ENCODE peak calls at places on chromosomes 2 and 18, in ten cellular contexts. One of them, this sample, is unnamed.

GRCh38 chr18:24413148-24413547 is 13.3 kb upstream of the IMPACT start:
- DNase-seq in naive thymus-derived CD4-positive, alpha-beta T cell: no peak
- DNase-seq in neural crest cell: no peak
- DNase-seq in NCI-H69: peak
- DNase-seq in T-cell: no peak
- DNase-seq in body of pancreas: no peak
- DNase-seq in DMS153: no peak
- DNase-seq in GM23248: peak
- DNase-seq in RWPE1: no peak
- DNase-seq in HCT116: no peak
- DNase-seq in this sample: peak

GRCh38 chr2:25587361-25587760 is 86.0 kb downstream of the DTNB start:
- DNase-seq in RWPE1: peak
- DNase-seq in DMS153: no peak
- DNase-seq in naive thymus-derived CD4-positive, alpha-beta T cell: no peak
- DNase-seq in HCT116: no peak
- DNase-seq in T-cell: no peak
- DNase-seq in body of pancreas: no peak
- DNase-seq in neural crest cell: no peak
- DNase-seq in GM23248: peak
- DNase-seq in NCI-H69: no peak
- DNase-seq in this sample: peak

GRCh38 chr2:66839551-66840320 is 404.8 kb downstream of the MEIS1 start:
- DNase-seq in HCT116: no peak
- DNase-seq in DMS153: no peak
- DNase-seq in GM23248: peak
- DNase-seq in body of pancreas: peak
- DNase-seq in naive thymus-derived CD4-positive, alpha-beta T cell: no peak
- DNase-seq in RWPE1: peak
- DNase-seq in T-cell: no peak
- DNase-seq in NCI-H69: no peak
- DNase-seq in neural crest cell: no peak
- DNase-seq in this sample: peak

GRCh38 chr2:129780316-129781282 is 198.9 kb upstream of the RAB6C start:
- DNase-seq in neural crest cell: no peak
- DNase-seq in HCT116: no peak
- DNase-seq in NCI-H69: no peak
- DNase-seq in DMS153: no peak
- DNase-seq in GM23248: no peak
- DNase-seq in T-cell: no peak
- DNase-seq in naive thymus-derived CD4-positive, alpha-beta T cell: no peak
- DNase-seq in RWPE1: no peak
- DNase-seq in body of pancreas: no peak
- DNase-seq in this sample: no peak

GRCh38 chr18:42583197-42583776 is 532.2 kb downstream of the RIT2 start:
- DNase-seq in NCI-H69: peak
- DNase-seq in neural crest cell: no peak
- DNase-seq in naive thymus-derived CD4-positive, alpha-beta T cell: no peak
- DNase-seq in GM23248: no peak
- DNase-seq in DMS153: no peak
- DNase-seq in RWPE1: no peak
- DNase-seq in T-cell: no peak
- DNase-seq in HCT116: no peak
- DNase-seq in body of pancreas: no peak
- DNase-seq in this sample: peak

GRCh38 chr2:241454837-241455485 is 53.4 kb downstream of the STK25 start:
- DNase-seq in body of pancreas: no peak
- DNase-seq in T-cell: no peak
- DNase-seq in naive thymus-derived CD4-positive, alpha-beta T cell: no peak
- DNase-seq in DMS153: no peak
- DNase-seq in neural crest cell: no peak
- DNase-seq in HCT116: no peak
- DNase-seq in RWPE1: no peak
- DNase-seq in GM23248: peak
- DNase-seq in NCI-H69: no peak
- DNase-seq in this sample: peak

GRCh38 chr2:144358979-144359541 is 160.9 kb downstream of the ZEB2 start:
- DNase-seq in T-cell: no peak
- DNase-seq in GM23248: peak
- DNase-seq in naive thymus-derived CD4-positive, alpha-beta T cell: no peak
- DNase-seq in neural crest cell: no peak
- DNase-seq in body of pancreas: no peak
- DNase-seq in DMS153: no peak
- DNase-seq in RWPE1: no peak
- DNase-seq in HCT116: no peak
- DNase-seq in NCI-H69: no peak
- DNase-seq in this sample: peak

GRCh38 chr2:95079455-95079776 is 42.2 kb downstream of the MRPS5 start:
- DNase-seq in RWPE1: no peak
- DNase-seq in naive thymus-derived CD4-positive, alpha-beta T cell: no peak
- DNase-seq in NCI-H69: no peak
- DNase-seq in HCT116: no peak
- DNase-seq in T-cell: no peak
- DNase-seq in neural crest cell: no peak
- DNase-seq in body of pancreas: no peak
- DNase-seq in GM23248: no peak
- DNase-seq in DMS153: no peak
- DNase-seq in this sample: no peak

GRCh38 chr2:29376541-29376940 is 261.3 kb downstream of the CLIP4 start:
- DNase-seq in neural crest cell: no peak
- DNase-seq in RWPE1: no peak
- DNase-seq in GM23248: no peak
- DNase-seq in body of pancreas: no peak
- DNase-seq in NCI-H69: no peak
- DNase-seq in T-cell: no peak
- DNase-seq in HCT116: no peak
- DNase-seq in naive thymus-derived CD4-positive, alpha-beta T cell: no peak
- DNase-seq in DMS153: no peak
- DNase-seq in this sample: no peak

GRCh38 chr2:290090-290722 is 2.3 kb upstream of the ALKAL2 start:
- DNase-seq in NCI-H69: no peak
- DNase-seq in neural crest cell: peak
- DNase-seq in DMS153: no peak
- DNase-seq in RWPE1: peak
- DNase-seq in body of pancreas: peak
- DNase-seq in HCT116: no peak
- DNase-seq in GM23248: peak
- DNase-seq in T-cell: peak
- DNase-seq in naive thymus-derived CD4-positive, alpha-beta T cell: peak
- DNase-seq in this sample: peak

GRCh38 chr18:12552884-12553242 is 105.0 kb downstream of the SPIRE1 start:
- DNase-seq in HCT116: no peak
- DNase-seq in NCI-H69: no peak
- DNase-seq in GM23248: no peak
- DNase-seq in body of pancreas: no peak
- DNase-seq in T-cell: no peak
- DNase-seq in naive thymus-derived CD4-positive, alpha-beta T cell: no peak
- DNase-seq in neural crest cell: no peak
- DNase-seq in RWPE1: peak
- DNase-seq in DMS153: no peak
- DNase-seq in this sample: peak

GRCh38 chr18:49944681-49945080 is 131.3 kb upstream of the ACAA2 start:
- DNase-seq in GM23248: peak
- DNase-seq in body of pancreas: peak
- DNase-seq in HCT116: no peak
- DNase-seq in neural crest cell: no peak
- DNase-seq in NCI-H69: peak
- DNase-seq in T-cell: peak
- DNase-seq in DMS153: no peak
- DNase-seq in RWPE1: no peak
- DNase-seq in naive thymus-derived CD4-positive, alpha-beta T cell: no peak
- DNase-seq in this sample: peak

GRCh38 chr2:237041231-237041630 is 44.5 kb upstream of the COPS8 start:
- DNase-seq in neural crest cell: no peak
- DNase-seq in body of pancreas: peak
- DNase-seq in GM23248: no peak
- DNase-seq in HCT116: no peak
- DNase-seq in NCI-H69: no peak
- DNase-seq in naive thymus-derived CD4-positive, alpha-beta T cell: no peak
- DNase-seq in RWPE1: no peak
- DNase-seq in DMS153: no peak
- DNase-seq in T-cell: no peak
- DNase-seq in this sample: no peak

GRCh38 chr18:63273170-63273925 is 46.2 kb downstream of the BCL2 start:
- DNase-seq in HCT116: no peak
- DNase-seq in DMS153: no peak
- DNase-seq in T-cell: no peak
- DNase-seq in body of pancreas: no peak
- DNase-seq in naive thymus-derived CD4-positive, alpha-beta T cell: no peak
- DNase-seq in GM23248: no peak
- DNase-seq in neural crest cell: no peak
- DNase-seq in RWPE1: no peak
- DNase-seq in NCI-H69: peak
- DNase-seq in this sample: no peak

GRCh38 chr2:241925277-241925676 is 55.7 kb downstream of the RTP5 start:
- DNase-seq in RWPE1: no peak
- DNase-seq in GM23248: no peak
- DNase-seq in body of pancreas: no peak
- DNase-seq in naive thymus-derived CD4-positive, alpha-beta T cell: no peak
- DNase-seq in DMS153: no peak
- DNase-seq in NCI-H69: no peak
- DNase-seq in HCT116: no peak
- DNase-seq in neural crest cell: no peak
- DNase-seq in T-cell: no peak
- DNase-seq in this sample: no peak

GRCh38 chr18:58674863-58675472 is 3.7 kb downstream of the MALT1 start:
- DNase-seq in naive thymus-derived CD4-positive, alpha-beta T cell: no peak
- DNase-seq in NCI-H69: no peak
- DNase-seq in HCT116: no peak
- DNase-seq in DMS153: no peak
- DNase-seq in RWPE1: no peak
- DNase-seq in neural crest cell: no peak
- DNase-seq in T-cell: no peak
- DNase-seq in GM23248: peak
- DNase-seq in body of pancreas: no peak
- DNase-seq in this sample: peak

GRCh38 chr18:59823611-59824195 is 76.1 kb upstream of the PMAIP1 start:
- DNase-seq in naive thymus-derived CD4-positive, alpha-beta T cell: no peak
- DNase-seq in RWPE1: peak
- DNase-seq in T-cell: peak
- DNase-seq in body of pancreas: peak
- DNase-seq in NCI-H69: peak
- DNase-seq in HCT116: peak
- DNase-seq in DMS153: peak
- DNase-seq in neural crest cell: peak
- DNase-seq in GM23248: peak
- DNase-seq in this sample: peak

GRCh38 chr2:215361876-215362561 is 50.2 kb downstream of the ATIC start:
- DNase-seq in naive thymus-derived CD4-positive, alpha-beta T cell: no peak
- DNase-seq in body of pancreas: no peak
- DNase-seq in HCT116: no peak
- DNase-seq in DMS153: no peak
- DNase-seq in neural crest cell: no peak
- DNase-seq in NCI-H69: no peak
- DNase-seq in RWPE1: no peak
- DNase-seq in GM23248: peak
- DNase-seq in T-cell: no peak
- DNase-seq in this sample: no peak

GRCh38 chr18:79399275-79400081 is 3.7 kb downstream of the NFATC1 start:
- DNase-seq in T-cell: no peak
- DNase-seq in neural crest cell: no peak
- DNase-seq in DMS153: no peak
- DNase-seq in RWPE1: no peak
- DNase-seq in GM23248: peak
- DNase-seq in NCI-H69: no peak
- DNase-seq in HCT116: no peak
- DNase-seq in naive thymus-derived CD4-positive, alpha-beta T cell: peak
- DNase-seq in body of pancreas: no peak
- DNase-seq in this sample: no peak

GRCh38 chr2:173119069-173119807 is 43.6 kb downstream of the MAP3K20 start:
- DNase-seq in DMS153: peak
- DNase-seq in body of pancreas: peak
- DNase-seq in T-cell: no peak
- DNase-seq in GM23248: no peak
- DNase-seq in neural crest cell: no peak
- DNase-seq in naive thymus-derived CD4-positive, alpha-beta T cell: no peak
- DNase-seq in NCI-H69: peak
- DNase-seq in RWPE1: no peak
- DNase-seq in HCT116: no peak
- DNase-seq in this sample: no peak

GRCh38 chr2:88666576-88666975 is 24.9 kb upstream of the RPIA start:
- DNase-seq in NCI-H69: peak
- DNase-seq in body of pancreas: peak
- DNase-seq in T-cell: no peak
- DNase-seq in RWPE1: no peak
- DNase-seq in DMS153: no peak
- DNase-seq in naive thymus-derived CD4-positive, alpha-beta T cell: no peak
- DNase-seq in HCT116: no peak
- DNase-seq in GM23248: no peak
- DNase-seq in neural crest cell: no peak
- DNase-seq in this sample: peak

GRCh38 chr18:8450013-8450412 is 159.2 kb upstream of the RAB12 start:
- DNase-seq in body of pancreas: no peak
- DNase-seq in DMS153: no peak
- DNase-seq in GM23248: peak
- DNase-seq in RWPE1: no peak
- DNase-seq in NCI-H69: peak
- DNase-seq in neural crest cell: no peak
- DNase-seq in HCT116: peak
- DNase-seq in naive thymus-derived CD4-positive, alpha-beta T cell: no peak
- DNase-seq in T-cell: no peak
- DNase-seq in this sample: no peak

GRCh38 chr18:78487649-78488048 is 492.0 kb upstream of the SALL3 start:
- DNase-seq in GM23248: no peak
- DNase-seq in NCI-H69: no peak
- DNase-seq in neural crest cell: no peak
- DNase-seq in T-cell: no peak
- DNase-seq in RWPE1: no peak
- DNase-seq in DMS153: no peak
- DNase-seq in naive thymus-derived CD4-positive, alpha-beta T cell: no peak
- DNase-seq in HCT116: no peak
- DNase-seq in body of pancreas: no peak
- DNase-seq in this sample: no peak

GRCh38 chr2:139142252-139142651 is 362.1 kb upstream of the NXPH2 start:
- DNase-seq in DMS153: no peak
- DNase-seq in RWPE1: peak
- DNase-seq in HCT116: peak
- DNase-seq in body of pancreas: no peak
- DNase-seq in GM23248: peak
- DNase-seq in naive thymus-derived CD4-positive, alpha-beta T cell: no peak
- DNase-seq in neural crest cell: peak
- DNase-seq in NCI-H69: no peak
- DNase-seq in T-cell: no peak
- DNase-seq in this sample: peak

GRCh38 chr2:127624321-127625145 is 21.4 kb upstream of the GPR17 start:
- DNase-seq in DMS153: no peak
- DNase-seq in naive thymus-derived CD4-positive, alpha-beta T cell: no peak
- DNase-seq in T-cell: no peak
- DNase-seq in RWPE1: no peak
- DNase-seq in HCT116: no peak
- DNase-seq in body of pancreas: peak
- DNase-seq in GM23248: no peak
- DNase-seq in neural crest cell: no peak
- DNase-seq in NCI-H69: no peak
- DNase-seq in this sample: no peak

This sample was measured in epithelial cell of esophagus.